ENCODE peak calls at places on chromosome 17, in nine cellular contexts. Z is AG04450, J is prostate gland, F is left ventricle myocardium inferior, M is tibial artery, T is fibroblast of lung, D is small intestine, K is SJSA1, C is stomach. Y is an unnamed sample.

GRCh38 chr17:13568746-13569739 is 32.7 kb downstream of the HS3ST3A1 start:
- DNase-seq in Z (no peak), J (no peak), F (no peak), M (no peak), T (peak; percentile 68), D (no peak), K (peak; percentile 70), C (no peak), Y (no peak)

GRCh38 chr17:77491921-77492445 is 351.2 kb downstream of the SEC14L1 start:
- DNase-seq in Z (no peak), J (no peak), F (peak; percentile 11), M (peak; percentile 67), T (no peak), D (no peak), K (no peak), C (no peak), Y (peak; percentile 33)

GRCh38 chr17:71902931-71903506 is 217.8 kb upstream of the SOX9 start:
- DNase-seq in Z (no peak), J (no peak), F (no peak), M (no peak), T (peak; percentile 65), D (no peak), K (no peak), C (no peak), Y (no peak)

GRCh38 chr17:75684924-75685323 is 17.8 kb downstream of the SAP30BP start:
- DNase-seq in Z (no peak), J (peak; percentile 87), F (no peak), M (no peak), T (peak; percentile 85), D (peak; percentile 87), K (no peak), C (peak; percentile 58), Y (no peak)

GRCh38 chr17:48500435-48501426 is 30.1 kb downstream of the HOXB1 start:
- DNase-seq in Z (no peak), J (no peak), F (no peak), M (no peak), T (peak; percentile 59), D (no peak), K (no peak), C (no peak), Y (no peak)

GRCh38 chr17:15291674-15292361 is 26.7 kb upstream of the PMP22 start:
- DNase-seq in Z (no peak), J (no peak), F (peak; percentile 22), M (no peak), T (peak; percentile 88), D (no peak), K (peak; percentile 56), C (peak; percentile 26), Y (no peak)

GRCh38 chr17:71938340-71939010 is 182.3 kb upstream of the SOX9 start:
- DNase-seq in Z (no peak), J (no peak), F (no peak), M (no peak), T (no peak), D (no peak), K (no peak), C (no peak), Y (no peak)

GRCh38 chr17:43220511-43221125 is 7.8 kb downstream of the CCDC200 start:
- DNase-seq in Z (no peak), J (no peak), F (no peak), M (no peak), T (no peak), D (no peak), K (peak; percentile 37), C (no peak), Y (no peak)

GRCh38 chr17:12730931-12731521 is 58.3 kb upstream of the ARHGAP44 start:
- DNase-seq in Z (no peak), J (peak; percentile 15), F (peak; percentile 84), M (peak; percentile 94), T (peak; percentile 68), D (peak; percentile 98), K (peak; percentile 81), C (peak; percentile 88), Y (no peak)

GRCh38 chr17:36578671-36579070 is 13.0 kb upstream of the DHRS11 start:
- DNase-seq in Z (no peak), J (no peak), F (no peak), M (no peak), T (peak; percentile 59), D (no peak), K (no peak), C (no peak), Y (no peak)

DNA sequence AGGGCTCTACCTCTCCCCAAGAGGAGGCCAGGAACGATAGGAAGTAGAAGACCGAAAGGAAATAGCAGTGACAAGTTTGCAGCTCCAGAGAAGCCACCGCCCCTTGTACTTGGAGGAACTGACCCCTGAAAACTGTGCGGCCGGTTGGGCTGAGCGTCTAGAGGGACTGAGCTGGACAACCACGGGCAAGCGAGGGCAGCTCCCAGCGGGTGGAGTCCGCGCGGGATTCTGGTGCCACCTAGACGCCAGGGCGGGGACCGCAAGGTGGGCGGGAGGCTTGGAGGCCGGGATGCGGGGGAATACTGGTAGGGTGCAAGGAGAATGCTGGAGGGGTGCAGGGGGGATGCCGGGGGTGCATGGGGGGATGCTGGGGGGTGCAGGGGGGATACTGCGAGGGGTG is 1.3 kb upstream of the SLC6A4 start:
- DNase-seq in Z (no peak), J (peak; percentile 29), F (peak; percentile 49), M (no peak), T (peak; percentile 27), D (peak; percentile 60), K (no peak), C (peak; percentile 59), Y (no peak)
- H3K27me3 ChIP-seq in Z (peaks cover 70% of the 10 kb centered on the region), J (no peaks in the 10 kb centered on the region), F (peaks cover 87% of the 10 kb centered on the region), M (peaks cover 62% of the 10 kb centered on the region), T (peaks cover 48% of the 10 kb centered on the region), D (no peaks in the 10 kb centered on the region), K (peaks cover 48% of the 10 kb centered on the region), C (peaks cover 37% of the 10 kb centered on the region), Y (peaks cover 58% of the 10 kb centered on the region)

DNA sequence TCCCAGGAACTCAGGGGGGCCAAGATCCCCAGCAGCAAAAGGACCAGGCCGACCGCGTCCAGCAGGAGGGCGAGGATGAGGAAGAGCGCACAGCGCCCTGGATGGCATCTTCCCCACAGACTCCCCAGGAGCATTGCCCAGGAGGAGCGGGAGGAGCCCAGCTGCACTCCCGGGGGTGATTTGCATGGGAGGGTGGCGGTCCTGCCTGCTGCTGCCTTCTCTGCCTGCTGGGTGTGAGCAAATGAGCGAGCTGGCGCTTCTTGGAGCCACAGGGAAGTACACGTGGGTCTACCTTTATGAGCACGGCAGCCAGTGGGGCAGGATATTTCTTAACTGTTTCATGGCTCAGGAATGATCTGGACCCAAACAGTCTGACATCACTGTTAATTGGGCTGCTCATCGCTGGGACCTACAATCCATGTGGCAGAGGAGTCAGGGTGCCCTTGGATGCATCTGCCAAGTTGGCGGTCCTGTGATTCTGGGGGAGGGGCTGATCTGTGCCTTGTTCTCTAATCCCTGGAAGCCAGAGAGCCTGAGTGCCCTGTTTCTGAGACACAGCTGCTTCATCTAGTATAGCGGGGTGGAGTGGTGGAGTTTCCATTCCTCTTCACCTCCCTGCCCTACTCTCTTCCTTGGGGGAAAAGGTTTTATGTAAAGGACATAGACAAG is at the start of gene TMEM238L:
- DNase-seq in Z (no peak), J (no peak), F (peak; percentile 22), M (no peak), T (no peak), D (peak; percentile 88), K (no peak), C (peak; percentile 91), Y (no peak)
- H3K27ac ChIP-seq in Z (no peak within 1 kb of the TSS), J (no peak within 1 kb of the TSS), F (no peak within 1 kb of the TSS), M (no peak within 1 kb of the TSS), T (no peak within 1 kb of the TSS), D (peak within 1 kb of the TSS; percentile 97), K (no peak within 1 kb of the TSS), C (peak within 1 kb of the TSS; percentile 86), Y (no peak within 1 kb of the TSS)

GRCh38 chr17:6682339-6682738 is 30.8 kb downstream of the C17orf100 start:
- DNase-seq in Z (no peak), J (no peak), F (no peak), M (no peak), T (no peak), D (no peak), K (no peak), C (no peak), Y (no peak)

GRCh38 chr17:6683081-6683684 is 30.0 kb downstream of the SLC13A5 start:
- DNase-seq in Z (no peak), J (no peak), F (no peak), M (no peak), T (no peak), D (no peak), K (no peak), C (peak; percentile 79), Y (no peak)

GRCh38 chr17:6681671-6682070 is 30.1 kb downstream of the C17orf100 start:
- DNase-seq in Z (no peak), J (no peak), F (no peak), M (no peak), T (no peak), D (no peak), K (no peak), C (no peak), Y (no peak)

GRCh38 chr17:6679241-6679640 is 27.7 kb downstream of the C17orf100 start:
- DNase-seq in Z (no peak), J (no peak), F (no peak), M (no peak), T (no peak), D (no peak), K (no peak), C (no peak), Y (no peak)

DNA sequence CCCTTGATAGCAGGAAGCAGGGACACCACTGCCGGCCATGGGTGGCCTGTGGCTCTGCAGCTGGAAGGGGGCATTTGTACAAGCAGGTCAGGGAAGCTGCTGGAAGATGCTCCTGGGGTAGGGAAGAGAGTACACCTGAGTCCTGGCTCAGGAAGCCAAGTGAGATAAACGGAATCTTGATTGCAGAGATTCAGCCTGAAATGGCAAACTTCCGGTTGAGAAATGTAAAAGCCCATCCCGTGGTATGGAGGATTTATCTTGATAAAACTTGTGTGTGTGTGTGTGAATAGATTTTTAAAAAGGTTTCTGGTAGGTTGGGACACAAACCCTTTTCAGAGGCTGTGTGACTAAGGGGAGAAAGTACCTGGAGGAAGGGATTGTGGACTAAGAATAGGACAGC is 29.6 kb downstream of the C17orf100 start:
- DNase-seq in Z (no peak), J (no peak), F (no peak), M (no peak), T (no peak), D (no peak), K (no peak), C (no peak), Y (no peak)
- H3K27me3 ChIP-seq in Z (peaks cover 14% of the 10 kb centered on the region), J (no peaks in the 10 kb centered on the region), F (peaks cover 93% of the 10 kb centered on the region), M (peaks cover 42% of the 10 kb centered on the region), T (no peaks in the 10 kb centered on the region), D (no peaks in the 10 kb centered on the region), K (no peaks in the 10 kb centered on the region), C (peaks cover 3% of the 10 kb centered on the region), Y (peaks cover 36% of the 10 kb centered on the region)

GRCh38 chr17:39083270-39083669 is 68.2 kb downstream of the PLXDC1 start:
- DNase-seq in Z (no peak), J (no peak), F (no peak), M (no peak), T (no peak), D (no peak), K (no peak), C (peak; percentile 31), Y (no peak)
- H3K27ac ChIP-seq in Z (no peak overlapping the region), J (no peak overlapping the region), F (peak overlapping the region; percentile 79), M (no peak overlapping the region), T (no peak overlapping the region), D (peak overlapping the region; percentile 9), K (no peak overlapping the region), C (peak overlapping the region; percentile 12), Y (no peak overlapping the region)